ENCODE peak calls at places on chromosomes 4 and X, in six cellular contexts. K is endothelial cell, F is tibial nerve, V is GM12865, J is chondrocyte, R is brain microvascular endothelial cell. E is an unnamed sample.

GRCh38 chrX:7133036-7133412 is 14.5 kb upstream of the STS start:
- DNase-seq in K (no peak), R (no peak), F (no peak), J (no peak), V (no peak), E (no peak)

GRCh38 chrX:102654696-102655095 is 3.4 kb downstream of the GPRASP1 start:
- DNase-seq in J (no peak), K (no peak), V (no peak), R (no peak), F (no peak), E (no peak)

GRCh38 chr4:40613456-40613855 is 16.2 kb downstream of the RBM47 start:
- DNase-seq in J (no peak), V (no peak), R (no peak), F (no peak), K (no peak), E (no peak)

GRCh38 chr4:56762484-56763250 is 58.8 kb downstream of the SPINK2 start:
- DNase-seq in F (no peak), J (no peak), V (peak), K (no peak), R (no peak), E (no peak)

GRCh38 chrX:8126092-8126491 is 45.0 kb downstream of the VCX2 start:
- DNase-seq in J (no peak), F (no peak), K (no peak), R (no peak), V (no peak), E (no peak)

GRCh38 chrX:9197231-9197630 is 163.3 kb upstream of the FAM9B start:
- DNase-seq in R (no peak), K (no peak), J (no peak), V (no peak), F (no peak), E (no peak)

GRCh38 chr4:184021389-184021788 is 116.3 kb downstream of the STOX2 start:
- DNase-seq in R (no peak), K (no peak), J (no peak), F (no peak), V (no peak), E (no peak)

GRCh38 chr4:108094923-108095482 is 73.7 kb downstream of the LEF1 start:
- DNase-seq in J (no peak), K (no peak), R (no peak), V (no peak), F (no peak), E (no peak)

GRCh38 chrX:9464435-9465371 is at the start of gene TBL1X:
- DNase-seq in V (peak), F (no peak), K (peak), J (no peak), R (no peak), E (peak)

GRCh38 chr4:142728209-142728608 is 117.9 kb downstream of the INPP4B start:
- DNase-seq in V (no peak), F (no peak), J (no peak), K (no peak), R (no peak), E (no peak)

GRCh38 chrX:119885554-119886428 is 9.9 kb upstream of the AKAP14 start:
- DNase-seq in J (peak), R (no peak), K (no peak), V (peak), F (no peak), E (no peak)

GRCh38 chr4:88212253-88212561 is 53.8 kb upstream of the ABCG2 start:
- DNase-seq in K (no peak), R (no peak), J (no peak), F (no peak), V (no peak), E (no peak)
- TF ChIP-seq CTCF in K (no peak), R (no peak), J (peak), F (no peak), V (no peak), E (no peak)

GRCh38 chr4:25234390-25235367 is 846 bp downstream of the PI4K2B start:
- DNase-seq in R (peak), F (no peak), V (peak), J (no peak), K (peak), E (no peak)
- TF ChIP-seq CTCF in R (peak), F (peak), V (peak), J (peak), K (peak), E (no peak)

GRCh38 chr4:103634236-103634635 is 85.5 kb downstream of the TACR3 start:
- DNase-seq in V (no peak), J (no peak), K (no peak), R (no peak), F (no peak), E (no peak)
- TF ChIP-seq CTCF in V (no peak), J (peak), K (no peak), R (no peak), F (no peak), E (no peak)

DNA sequence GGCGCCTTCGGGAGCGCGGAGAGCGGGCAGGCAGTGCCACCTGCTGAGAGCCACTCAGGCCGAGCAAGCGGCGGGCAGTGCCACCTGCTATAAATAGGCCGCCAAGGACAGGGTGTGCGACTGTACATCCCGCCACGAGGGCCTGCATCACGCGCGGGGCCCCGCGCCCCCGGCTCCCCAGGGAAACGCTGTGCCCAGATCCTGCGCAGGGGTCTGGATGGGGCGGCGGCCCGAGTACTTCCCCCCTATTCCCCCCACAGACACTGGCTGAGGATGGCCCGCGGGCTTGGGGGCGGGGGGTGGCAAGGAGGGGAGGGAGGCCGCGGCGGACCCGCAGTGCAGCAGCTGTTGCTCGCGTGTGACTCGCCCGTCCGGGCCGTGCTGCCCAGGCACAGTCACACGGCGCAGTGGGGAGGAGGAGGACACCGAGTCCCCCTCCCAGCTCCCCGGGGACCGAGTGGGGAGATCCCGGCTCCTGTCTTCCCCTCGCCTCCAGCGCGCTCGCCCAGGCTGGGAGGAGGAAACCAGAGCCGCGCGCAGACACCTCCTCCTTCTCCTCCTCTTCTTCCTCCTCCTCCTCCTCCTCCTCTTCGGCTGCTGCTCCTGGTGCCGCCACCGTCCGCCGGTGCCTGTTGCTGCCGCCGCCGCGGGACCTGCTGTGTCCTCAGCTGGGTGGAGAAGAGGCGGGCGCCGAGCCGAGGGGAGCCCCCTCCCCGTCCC is at the start of gene TBC1D1:
- DNase-seq in K (peak), R (no peak), F (no peak), J (no peak), V (peak), E (peak)
- TF ChIP-seq CTCF in K (no peak), R (no peak), F (peak), J (peak), V (no peak), E (no peak)

DNA sequence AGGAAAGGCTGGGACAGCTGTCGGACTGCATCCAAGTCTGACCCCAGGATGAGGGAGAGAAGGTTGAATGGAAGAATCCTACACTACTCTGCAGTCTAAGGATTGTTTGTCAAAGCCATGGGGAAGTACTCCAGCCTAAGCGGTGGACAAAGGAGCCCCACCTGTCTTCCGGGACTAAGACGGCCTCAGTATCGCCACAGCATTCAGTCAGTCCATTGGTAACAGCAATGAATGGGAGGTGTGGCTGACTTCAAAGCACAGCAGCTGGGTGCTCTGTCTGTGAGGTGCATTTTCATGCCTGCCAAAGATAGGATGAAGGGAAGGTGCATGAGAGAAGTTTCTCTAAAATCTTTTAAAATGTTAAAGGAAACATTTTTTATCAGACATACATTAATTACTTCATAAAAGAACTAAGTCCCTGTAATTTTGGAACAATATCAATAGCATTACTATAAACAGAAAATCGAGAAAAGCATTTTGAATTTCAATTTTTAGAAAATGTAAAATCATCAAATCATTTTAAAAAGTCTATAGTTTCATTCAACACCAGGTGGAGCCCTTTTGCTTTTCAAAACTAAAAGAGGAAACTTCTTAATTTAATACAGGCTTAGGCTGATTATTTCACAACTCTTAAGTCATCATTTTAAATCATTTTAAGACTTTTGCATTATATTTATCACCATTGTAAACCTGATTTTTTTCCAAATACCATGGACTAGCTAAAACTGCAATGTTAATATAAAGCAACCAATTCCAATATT is 27.6 kb upstream of the INTU start:
- DNase-seq in V (peak), K (no peak), J (no peak), F (no peak), R (no peak), E (no peak)
- TF ChIP-seq CTCF in V (peak), K (peak), J (peak), F (peak), R (no peak), E (no peak)

GRCh38 chr4:71732066-71732465 is 51.8 kb downstream of the GC start:
- DNase-seq in V (no peak), R (peak), F (no peak), J (no peak), K (no peak), E (no peak)

GRCh38 chr4:71729856-71730255 is 54.0 kb downstream of the GC start:
- DNase-seq in K (no peak), R (no peak), V (no peak), J (no peak), F (no peak), E (no peak)

DNA sequence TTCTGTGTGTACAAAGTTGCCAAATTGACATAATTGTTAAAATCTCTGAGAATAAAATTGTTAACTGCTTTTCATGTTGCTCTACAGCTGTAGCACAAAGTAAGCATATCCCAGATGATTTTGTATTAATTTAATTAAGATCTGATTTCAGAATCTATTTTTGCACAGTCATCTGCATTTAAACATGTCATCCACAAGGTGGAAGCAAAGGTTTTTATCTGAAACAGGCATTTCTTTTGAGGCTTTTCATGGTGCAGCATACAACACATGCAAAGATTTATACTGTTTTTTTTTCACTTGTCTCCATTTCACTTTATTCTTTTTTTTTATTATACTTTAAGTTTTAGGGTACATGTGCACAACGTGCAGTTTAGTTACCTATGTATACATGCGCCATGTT is 51.2 kb downstream of the GC start:
- DNase-seq in J (no peak), V (no peak), K (no peak), F (no peak), R (peak), E (no peak)
- TF ChIP-seq CTCF in J (peak), V (peak), K (peak), F (no peak), R (peak), E (no peak)

GRCh38 chr4:2930821-2931764 is 32.1 kb downstream of the NOP14 start:
- DNase-seq in V (no peak), R (no peak), F (no peak), J (peak), K (peak), E (peak)
- TF ChIP-seq CTCF in V (peak), R (peak), F (no peak), J (peak), K (peak), E (no peak)

GRCh38 chrX:49175875-49176274 is 4.2 kb downstream of the PLP2 start:
- DNase-seq in V (no peak), J (no peak), F (no peak), R (no peak), K (no peak), E (no peak)

GRCh38 chrX:49174723-49175122 is 3.0 kb downstream of the PLP2 start:
- DNase-seq in V (no peak), R (no peak), J (no peak), K (no peak), F (no peak), E (no peak)

GRCh38 chrX:49171752-49172279 is at the start of gene PLP2:
- DNase-seq in F (no peak), R (peak), J (no peak), V (peak), K (no peak), E (peak)

GRCh38 chrX:49175435-49175834 is 3.7 kb downstream of the PLP2 start:
- DNase-seq in J (no peak), R (no peak), K (no peak), V (no peak), F (no peak), E (no peak)

DNA sequence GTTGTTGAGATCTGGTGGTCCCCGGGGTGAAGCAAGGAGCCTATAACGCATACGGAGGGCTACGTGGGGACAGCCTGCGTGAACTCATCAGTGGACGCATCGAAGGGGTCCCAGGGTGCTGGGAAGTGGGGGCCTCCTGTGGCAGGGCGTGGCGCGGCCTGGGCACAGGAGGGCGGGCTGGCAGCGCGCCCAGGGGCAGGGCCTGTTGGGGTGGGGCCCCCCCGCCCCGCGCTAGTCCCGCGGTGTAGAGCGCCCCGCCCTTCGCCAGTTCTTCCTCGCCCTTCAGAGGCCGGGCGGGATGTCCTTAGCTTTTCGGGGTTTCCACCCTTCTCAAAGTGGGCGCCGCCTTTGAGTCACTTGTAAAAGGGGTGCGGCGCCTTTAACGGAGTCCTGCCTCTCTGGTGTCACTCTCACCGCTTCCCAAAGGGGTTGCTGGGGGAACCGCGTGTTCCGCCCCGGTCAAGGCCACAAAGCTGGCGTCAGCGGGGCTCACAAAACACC is 632 bp downstream of the PLP2 start:
- DNase-seq in R (no peak), K (no peak), J (no peak), V (peak), F (peak), E (peak)
- TF ChIP-seq CTCF in R (no peak), K (no peak), J (no peak), V (no peak), F (no peak), E (no peak)

GRCh38 chrX:39149761-39150160 is 348.5 kb downstream of the MID1IP1 start:
- DNase-seq in F (peak), R (peak), K (peak), J (no peak), V (peak), E (peak)
- TF ChIP-seq CTCF in F (peak), R (peak), K (peak), J (peak), V (peak), E (no peak)

DNA sequence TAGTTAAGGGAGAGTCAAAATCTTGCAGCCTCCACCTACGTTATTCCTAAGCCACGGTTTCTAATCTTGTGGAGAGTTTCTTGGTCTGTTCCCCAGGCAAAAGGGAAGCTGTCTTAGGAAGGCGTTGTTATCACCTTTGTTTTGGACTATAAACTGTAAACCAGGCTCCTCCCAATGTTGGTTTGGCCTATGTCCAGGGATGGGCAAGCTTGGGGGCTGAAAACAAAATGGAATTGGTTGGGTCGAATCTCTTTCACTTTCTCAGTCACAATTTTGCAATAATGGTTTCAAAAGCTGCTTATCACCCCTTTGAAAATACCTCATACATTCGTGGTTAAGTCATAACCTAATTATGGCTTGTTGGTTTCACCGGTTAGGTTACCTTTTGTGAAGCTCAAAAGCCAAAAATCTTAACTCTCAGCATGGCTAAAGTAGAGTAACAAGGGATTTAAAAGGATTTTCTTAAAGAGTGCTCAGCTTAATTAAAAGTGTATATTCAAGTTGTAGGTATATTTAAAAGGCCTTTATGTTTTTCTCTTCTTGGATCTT is 232.1 kb downstream of the CHM start:
- DNase-seq in K (no peak), V (no peak), R (no peak), J (no peak), F (no peak), E (no peak)
- TF ChIP-seq CTCF in K (no peak), V (no peak), R (no peak), J (no peak), F (no peak), E (no peak)

E was measured in activated B cell treated with CpG ODN at 0.5 μM for 24 hours.